ENCODE peak calls at places on chromosomes 13 and 19, in six cellular contexts. F, X, W, R, K and V are unnamed samples. For H3K4me1, the result is how much of the 10 kb centered on the place peaks cover.

GRCh38 chr13:36885901-36886300 is 34.1 kb downstream of the SMAD9 start:
- DNase-seq in F (no peak), X (no peak), W (no peak), R (no peak), K (no peak), V (no peak)

GRCh38 chr13:94595006-94595942 is 678 bp downstream of the TGDS start:
- DNase-seq in F (no peak), X (no peak), W (no peak), R (no peak), K (peak), V (no peak)

GRCh38 chr13:19586904-19587634 is 25.7 kb upstream of the TPTE2 start:
- DNase-seq in F (peak), X (no peak), W (peak), R (peak), K (peak), V (peak)

GRCh38 chr13:48437381-48437780 is 24.5 kb upstream of the LPAR6 start:
- DNase-seq in F (peak), X (no peak), W (peak), R (no peak), K (no peak), V (no peak)

GRCh38 chr13:20102776-20103175 is 58.1 kb downstream of the GJA3 start:
- DNase-seq in F (no peak), X (no peak), W (no peak), R (no peak), K (peak), V (no peak)

GRCh38 chr19:43455321-43456113 is 9.9 kb downstream of the LYPD3 start:
- DNase-seq in F (no peak), X (peak), W (no peak), R (no peak), K (no peak), V (no peak)

GRCh38 chr19:42323852-42324654 is 1.4 kb upstream of the MEGF8 start:
- DNase-seq in F (no peak), X (no peak), W (peak), R (no peak), K (peak), V (no peak)

GRCh38 chr19:53131732-53132131 is 978 bp downstream of the ZNF415 start:
- DNase-seq in F (no peak), X (no peak), W (no peak), R (no peak), K (peak), V (no peak)

GRCh38 chr13:59038824-59039223 is 1124.9 kb downstream of the DIAPH3 start:
- DNase-seq in F (no peak), X (no peak), W (no peak), R (no peak), K (no peak), V (no peak)

GRCh38 chr13:43522788-43523187 is 264.0 kb downstream of the ENOX1 start:
- DNase-seq in F (no peak), X (no peak), W (no peak), R (no peak), K (peak), V (no peak)

GRCh38 chr19:33794578-33795369 is 1.9 kb upstream of the KCTD15 start:
- DNase-seq in F (no peak), X (no peak), W (peak), R (no peak), K (peak), V (no peak)

GRCh38 chr19:14474827-14475226 is 327 bp downstream of the PTGER1 start:
- DNase-seq in F (no peak), X (no peak), W (no peak), R (no peak), K (no peak), V (no peak)

GRCh38 chr19:14473915-14474578 is 1.1 kb downstream of the PTGER1 start:
- DNase-seq in F (peak), X (no peak), W (peak), R (no peak), K (peak), V (no peak)

GRCh38 chr19:14476307-14476662 is 1.1 kb upstream of the PTGER1 start:
- DNase-seq in F (no peak), X (no peak), W (no peak), R (no peak), K (no peak), V (no peak)

GRCh38 chr19:14476663-14477401 is 1.7 kb upstream of the PTGER1 start:
- DNase-seq in F (peak), X (peak), W (no peak), R (peak), K (peak), V (peak)

GRCh38 chr19:14475251-14476073 is at the start of gene PTGER1:
- DNase-seq in F (no peak), X (peak), W (no peak), R (no peak), K (peak), V (no peak)
- H3K4me1 ChIP-seq in F (under half), X (under half), W (under half), R (under half), K (under half), V (under half)

DNA sequence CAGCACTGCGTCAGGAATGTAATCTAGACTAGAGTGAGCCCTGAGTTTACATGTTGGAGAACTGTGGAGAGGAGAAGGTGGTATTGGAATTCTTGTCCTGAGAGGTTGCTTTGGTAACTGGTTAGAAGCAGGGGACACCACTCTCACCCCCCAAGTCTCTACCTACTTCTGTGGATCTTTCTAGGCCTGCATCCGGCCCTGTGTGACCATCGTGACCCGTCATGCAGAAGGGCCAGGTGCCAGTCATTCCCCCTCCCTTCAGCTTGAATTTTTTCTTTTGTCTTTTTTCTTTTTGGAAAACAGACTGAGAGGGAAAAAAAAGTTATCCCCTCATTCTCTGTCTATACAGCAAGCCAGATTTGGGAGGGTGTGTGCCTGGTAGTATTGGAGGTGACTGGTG is 31.8 kb downstream of the NFIX start:
- DNase-seq in F (no peak), X (no peak), W (no peak), R (no peak), K (peak), V (no peak)
- H3K4me3 ChIP-seq in F (no peak), X (no peak), W (no peak), R (no peak), K (peak), V (no peak)

DNA sequence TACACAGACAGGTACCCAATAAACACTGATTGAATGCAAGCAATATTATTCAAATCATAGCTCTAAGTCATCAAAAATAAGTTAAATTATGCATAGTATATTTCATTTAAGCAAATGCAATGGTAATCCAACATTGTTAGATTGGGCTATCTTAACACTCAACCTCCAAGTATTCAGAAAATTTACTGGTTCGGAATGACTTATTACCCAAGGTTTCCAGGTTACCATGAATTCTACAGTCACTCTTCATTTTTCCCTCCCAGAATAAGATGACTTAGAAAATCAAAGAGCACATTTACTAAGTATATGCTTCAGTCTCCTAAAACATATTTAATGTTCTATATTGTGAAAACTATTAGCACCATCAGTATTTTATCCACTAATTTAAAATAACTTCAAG is 6.0 kb downstream of the UBL3 start:
- DNase-seq in F (no peak), X (no peak), W (no peak), R (no peak), K (peak), V (no peak)
- H3K4me1 ChIP-seq in F (half or more), X (half or more), W (under half), R (under half), K (half or more), V (half or more)

DNA sequence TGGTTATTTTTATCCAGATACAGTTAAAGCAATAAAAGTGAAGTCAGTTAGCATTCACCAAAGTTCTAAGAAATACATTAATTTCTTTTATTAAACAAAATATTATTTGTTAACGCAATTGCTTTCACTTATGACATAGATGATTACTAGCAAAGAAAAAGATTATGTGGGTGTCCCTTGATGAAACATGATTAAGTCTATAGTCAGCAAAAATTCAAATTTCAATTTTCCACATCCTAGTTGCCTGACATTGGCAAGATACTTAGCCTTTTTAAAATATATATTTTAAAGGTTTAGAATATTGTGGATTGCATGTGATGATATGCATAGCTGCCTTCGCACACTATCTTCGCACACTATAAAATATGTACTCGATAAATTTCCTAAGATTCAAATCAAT is 1780.5 kb upstream of the MIR17HG start:
- DNase-seq in F (no peak), X (no peak), W (no peak), R (no peak), K (no peak), V (no peak)
- H3K4me3 ChIP-seq in F (no peak), X (no peak), W (no peak), R (no peak), K (no peak), V (no peak)

DNA sequence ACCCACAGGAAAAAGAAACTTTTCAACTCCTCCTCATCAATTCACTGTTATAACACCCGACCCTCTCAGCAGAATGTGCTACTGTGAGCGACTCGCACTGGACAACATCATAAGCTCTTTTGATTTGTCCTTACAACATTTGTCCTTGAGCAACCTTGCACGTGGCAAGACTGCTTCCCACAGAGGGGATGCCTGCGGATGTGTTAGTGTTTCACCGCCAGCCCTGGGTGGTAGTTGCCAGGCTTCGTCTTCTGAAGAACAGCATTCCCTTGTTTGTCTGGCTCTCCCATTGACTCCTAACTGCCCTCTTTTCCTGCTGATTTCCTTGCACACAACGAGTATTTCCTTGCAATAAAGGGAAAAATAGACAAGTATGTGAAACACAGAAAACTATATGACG is 111.4 kb upstream of the SLC7A1 start:
- DNase-seq in F (no peak), X (no peak), W (no peak), R (no peak), K (no peak), V (no peak)
- H3K4me1 ChIP-seq in F (under half), X (under half), W (under half), R (under half), K (under half), V (under half)

GRCh38 chr13:45413826-45414312 is 4.3 kb downstream of the SLC25A30 start:
- DNase-seq in F (no peak), X (no peak), W (no peak), R (no peak), K (peak), V (no peak)
- H3K4me3 ChIP-seq in F (peak), X (no peak), W (peak), R (no peak), K (peak), V (no peak)

GRCh38 chr13:106151056-106151699 is 384.3 kb downstream of the EFNB2 start:
- DNase-seq in F (no peak), X (peak), W (no peak), R (no peak), K (peak), V (no peak)

GRCh38 chr13:106155411-106155810 is 380.1 kb downstream of the EFNB2 start:
- DNase-seq in F (no peak), X (no peak), W (no peak), R (no peak), K (peak), V (no peak)

GRCh38 chr13:106153041-106153440 is 382.4 kb downstream of the EFNB2 start:
- DNase-seq in F (no peak), X (no peak), W (no peak), R (no peak), K (no peak), V (no peak)

GRCh38 chr13:106153876-106154275 is 381.6 kb downstream of the EFNB2 start:
- DNase-seq in F (no peak), X (no peak), W (no peak), R (no peak), K (no peak), V (no peak)

GRCh38 chr13:106152047-106152446 is 383.4 kb downstream of the EFNB2 start:
- DNase-seq in F (no peak), X (peak), W (no peak), R (no peak), K (no peak), V (no peak)
- H3K4me1 ChIP-seq in F (under half), X (half or more), W (under half), R (under half), K (under half), V (under half)

DNA sequence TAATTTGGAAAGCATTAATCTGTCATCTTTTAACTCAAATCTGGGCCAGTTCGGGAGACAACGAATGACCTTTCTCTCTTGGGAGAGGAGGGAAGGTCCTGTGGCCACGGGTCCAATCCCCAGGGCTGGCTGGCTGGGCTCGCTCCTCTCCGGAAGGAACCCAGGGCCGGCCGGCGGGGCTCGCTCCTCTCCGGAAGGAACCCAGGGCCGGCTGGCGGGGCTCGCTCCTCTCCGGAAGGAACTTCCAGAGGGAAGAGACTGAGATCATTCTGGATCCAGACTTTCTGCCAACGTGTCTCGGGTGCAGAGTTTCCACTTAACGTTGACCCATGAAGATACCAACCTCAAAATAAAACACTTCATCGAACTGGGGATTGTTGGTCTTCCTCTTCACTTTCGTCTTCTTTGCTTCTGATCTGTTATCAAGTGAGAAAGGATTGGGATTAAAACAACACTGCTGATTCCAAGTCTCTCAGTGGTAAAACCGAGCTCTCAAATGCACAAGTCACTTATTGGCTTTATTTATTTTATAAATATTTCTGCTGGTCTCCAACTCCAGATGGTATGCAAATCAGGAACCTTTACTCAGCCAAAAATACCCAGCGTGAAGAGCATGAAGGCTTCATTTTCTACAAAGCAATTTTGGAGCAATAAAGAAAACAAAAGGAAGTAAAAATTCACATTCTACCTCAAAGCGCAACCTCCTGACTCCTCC is 53.3 kb upstream of the C13orf46 start:
- DNase-seq in F (peak), X (no peak), W (peak), R (no peak), K (no peak), V (no peak)
- H3K4me3 ChIP-seq in F (no peak), X (no peak), W (no peak), R (no peak), K (no peak), V (no peak)

GRCh38 chr13:79533781-79534400 is 52.9 kb downstream of the NDFIP2 start:
- DNase-seq in F (no peak), X (no peak), W (no peak), R (no peak), K (peak), V (no peak)
- H3K4me1 ChIP-seq in F (under half), X (under half), W (under half), R (under half), K (under half), V (under half)